ENCODE peak calls at places on chromosomes 6 and 20, in ten cellular contexts. R is effector memory CD4-positive, alpha-beta T cell; H is spleen; W is adrenal gland; P is sigmoid colon; C is CD8-positive, alpha-beta T cell; L is endodermal cell; O is lung; J is mammary epithelial cell; A is neuronal stem cell. F is an unnamed sample. For H3K36me3 and H3K9me3, the result is how much of the 10 kb centered on the place peaks cover.

GRCh38 chr20:43979576-43979975 is 64.9 kb downstream of the TOX2 start:
- DNase-seq in R (no peak), H (no peak), W (no peak), P (no peak), C (no peak), L (no peak), O (no peak), J (no peak), A (no peak), F (no peak)

GRCh38 chr20:34626978-34627377 is 49.9 kb downstream of the PIGU start:
- DNase-seq in R (no peak), H (no peak), W (no peak), P (no peak), C (no peak), L (no peak), O (no peak), J (no peak), A (no peak), F (no peak)

GRCh38 chr6:123393333-123393732 is 243.4 kb downstream of the TRDN start:
- DNase-seq in R (no peak), H (no peak), W (no peak), P (no peak), C (no peak), L (no peak), O (no peak), J (no peak), A (no peak), F (no peak)

GRCh38 chr6:113411006-113411405 is 446.1 kb upstream of the MARCKS start:
- DNase-seq in R (no peak), H (no peak), W (no peak), P (no peak), C (no peak), L (no peak), O (no peak), J (no peak), A (no peak), F (no peak)

GRCh38 chr6:36823421-36824096 is 15.7 kb downstream of the CPNE5 start:
- DNase-seq in R (no peak), H (no peak), W (no peak), P (no peak), C (no peak), L (no peak), O (no peak), J (no peak), A (no peak), F (no peak)

GRCh38 chr20:17504326-17504897 is 26.8 kb downstream of the BFSP1 start:
- DNase-seq in R (no peak), H (peak), W (no peak), P (peak), C (no peak), L (peak), O (no peak), J (no peak), A (no peak), F (no peak)

GRCh38 chr6:152750694-152751093 is at the start of gene VIP:
- DNase-seq in R (no peak), H (no peak), W (no peak), P (no peak), C (no peak), L (peak), O (no peak), J (peak), A (peak), F (no peak)

GRCh38 chr6:85419046-85419759 is 30.7 kb upstream of the NT5E start:
- DNase-seq in R (no peak), H (no peak), W (no peak), P (no peak), C (no peak), L (no peak), O (no peak), J (no peak), A (no peak), F (no peak)

GRCh38 chr6:116364361-116364760 is 6.4 kb upstream of the DSE start:
- DNase-seq in R (no peak), H (no peak), W (no peak), P (no peak), C (no peak), L (no peak), O (no peak), J (no peak), A (no peak), F (no peak)

GRCh38 chr6:39923394-39923793 is 10.9 kb downstream of the MOCS1 start:
- DNase-seq in R (no peak), H (peak), W (peak), P (no peak), C (no peak), L (no peak), O (peak), J (peak), A (no peak), F (no peak)

GRCh38 chr6:149231786-149232185 is 85.7 kb upstream of the TAB2 start:
- DNase-seq in R (no peak), H (no peak), W (no peak), P (no peak), C (no peak), L (no peak), O (no peak), J (no peak), A (no peak), F (no peak)

GRCh38 chr6:133262804-133263203 is 21.6 kb downstream of the EYA4 start:
- DNase-seq in R (no peak), H (no peak), W (no peak), P (no peak), C (no peak), L (no peak), O (no peak), J (no peak), A (no peak), F (no peak)

GRCh38 chr6:16770701-16771569 is 9.7 kb upstream of the ATXN1 start:
- DNase-seq in R (peak), H (peak), W (peak), P (peak), C (peak), L (peak), O (peak), J (peak), A (peak), F (peak)

GRCh38 chr6:31782126-31782941 is 5.2 kb upstream of the VWA7 start:
- DNase-seq in R (no peak), H (no peak), W (no peak), P (no peak), C (no peak), L (no peak), O (no peak), J (no peak), A (no peak), F (no peak)

GRCh38 chr6:31779908-31780307 is 2.8 kb upstream of the VWA7 start:
- DNase-seq in R (no peak), H (no peak), W (no peak), P (no peak), C (no peak), L (no peak), O (no peak), J (no peak), A (no peak), F (no peak)

GRCh38 chr6:31780507-31781243 is 3.5 kb upstream of the VWA7 start:
- DNase-seq in R (no peak), H (no peak), W (no peak), P (no peak), C (no peak), L (no peak), O (no peak), J (no peak), A (no peak), F (no peak)

GRCh38 chr6:31778999-31779885 is 2.1 kb upstream of the VWA7 start:
- DNase-seq in R (no peak), H (no peak), W (no peak), P (no peak), C (no peak), L (no peak), O (no peak), J (no peak), A (no peak), F (no peak)

GRCh38 chr6:31781244-31782125 is 4.4 kb upstream of the VWA7 start:
- DNase-seq in R (no peak), H (no peak), W (no peak), P (no peak), C (no peak), L (no peak), O (no peak), J (no peak), A (no peak), F (no peak)
- H3K36me3 ChIP-seq in R (half or more), H (half or more), W (under half), P (half or more), C (under half), L (half or more), O (under half), J (under half), A (half or more), F (under half)

GRCh38 chr6:111260570-111261298 is 173.4 kb downstream of the SLC16A10 start:
- DNase-seq in R (no peak), H (no peak), W (no peak), P (no peak), C (no peak), L (no peak), O (no peak), J (peak), A (no peak), F (no peak)
- H3K27ac ChIP-seq in R (no peak), H (no peak), W (no peak), P (no peak), C (no peak), L (no peak), O (no peak), J (peak), A (no peak), F (no peak)

DNA sequence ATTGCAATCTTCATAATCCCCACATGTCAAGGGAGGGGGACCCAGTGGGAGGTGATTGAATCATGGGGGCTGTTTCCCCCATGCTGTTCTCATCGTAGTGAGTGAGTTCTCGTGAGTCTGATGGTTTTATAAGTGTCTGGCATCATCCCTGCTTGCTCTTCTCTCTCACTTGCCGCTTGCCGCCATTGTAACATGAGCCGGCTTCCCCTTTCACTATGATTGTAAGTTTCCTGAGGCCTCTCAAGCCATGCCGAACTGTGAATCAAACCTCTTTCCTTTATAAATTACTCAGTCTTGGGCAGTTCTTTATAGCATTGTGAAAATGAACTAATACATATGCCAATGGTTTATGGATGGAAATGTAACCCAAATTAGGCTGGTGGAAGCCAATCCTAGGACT is 109.4 kb upstream of the AKAP12 start:
- DNase-seq in R (no peak), H (no peak), W (no peak), P (no peak), C (no peak), L (no peak), O (no peak), J (no peak), A (no peak), F (no peak)
- H3K9me3 ChIP-seq in R (under half), H (under half), W (under half), P (under half), C (under half), L (under half), O (under half), J (under half), A (under half), F (under half)

DNA sequence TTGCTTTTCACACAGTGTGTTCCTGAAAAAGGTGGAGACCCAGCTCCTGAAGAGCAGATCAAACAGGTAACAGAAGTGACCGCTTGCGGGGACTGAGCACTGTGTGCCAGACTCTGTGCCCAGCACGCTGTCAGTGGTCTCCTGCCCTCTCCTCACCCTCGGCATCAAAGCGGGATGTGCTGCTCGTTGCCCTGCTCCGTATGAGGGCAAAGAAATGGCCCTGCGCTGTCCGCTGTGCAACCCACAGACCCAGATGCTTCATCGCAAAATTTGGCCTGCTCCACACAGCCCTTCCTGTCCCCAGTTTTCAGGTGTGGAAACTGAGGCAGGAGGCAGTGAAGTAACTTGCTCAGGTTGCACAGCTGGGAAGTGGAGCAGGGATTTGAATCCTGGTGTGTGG is 13.7 kb downstream of the UQCC2 start:
- DNase-seq in R (no peak), H (peak), W (no peak), P (no peak), C (no peak), L (no peak), O (no peak), J (no peak), A (no peak), F (no peak)
- H3K36me3 ChIP-seq in R (under half), H (half or more), W (under half), P (under half), C (under half), L (half or more), O (under half), J (under half), A (under half), F (under half)

GRCh38 chr20:57432874-57433491 is 41.8 kb downstream of the RBM38 start:
- DNase-seq in R (peak), H (peak), W (no peak), P (peak), C (peak), L (no peak), O (peak), J (peak), A (no peak), F (peak)
- H3K27ac ChIP-seq in R (peak), H (peak), W (peak), P (peak), C (peak), L (no peak), O (no peak), J (no peak), A (no peak), F (peak)

GRCh38 chr20:29301624-29302259 is 1955.7 kb upstream of the DEFB115 start:
- DNase-seq in R (no peak), H (no peak), W (no peak), P (peak), C (no peak), L (no peak), O (no peak), J (no peak), A (no peak), F (no peak)
- H3K9me3 ChIP-seq in R (under half), H (under half), W (under half), P (under half), C (under half), L (under half), O (under half), J (under half), A (under half), F (under half)